ENCODE peak calls at places on chromosomes 5 and 9, in six cellular contexts. N, P, A, W, L and B are unnamed samples.
A peak's percentile ranks its signal among the peaks of the same experiment; 100 is the strongest.

GRCh38 chr5:92126182-92126581 is 743.1 kb upstream of the ARRDC3 start:
- DNase-seq in L (no peak), N (no peak), P (no peak), W (no peak), A (no peak), B (no peak)

GRCh38 chr9:130239741-130240241 is 25.8 kb upstream of the HMCN2 start:
- DNase-seq in N (peak; percentile 81), W (no peak), A (no peak), P (no peak), L (peak; percentile 31), B (no peak)

GRCh38 chr9:105127863-105128220 is 116.6 kb upstream of the SLC44A1 start:
- DNase-seq in A (peak; percentile 29), N (peak; percentile 85), W (no peak), P (peak; percentile 47), L (peak; percentile 63), B (no peak)

GRCh38 chr5:2011481-2012411 is 129.0 kb upstream of the IRX4 start:
- DNase-seq in W (no peak), L (peak; percentile 22), A (no peak), P (no peak), N (no peak), B (no peak)

GRCh38 chr5:141883184-141883947 is 5.2 kb upstream of the PCDH1 start:
- DNase-seq in W (no peak), N (no peak), P (no peak), A (no peak), L (peak; percentile 48), B (peak; percentile 53)

GRCh38 chr9:87684627-87685204 is 41.2 kb upstream of the CTSL start:
- DNase-seq in N (no peak), A (no peak), P (no peak), L (peak; percentile 66), W (no peak), B (peak; percentile 80)

GRCh38 chr5:79935992-79936643 is 54.9 kb downstream of the MTX3 start:
- DNase-seq in L (peak; percentile 74), P (no peak), N (no peak), W (peak; percentile 0), A (no peak), B (no peak)

GRCh38 chr9:91315191-91315590 is 46.5 kb downstream of the AUH start:
- DNase-seq in P (no peak), A (no peak), L (peak; percentile 27), W (no peak), N (no peak), B (no peak)

GRCh38 chr9:137194909-137195308 is 5.6 kb downstream of the TPRN start:
- DNase-seq in P (no peak), W (peak; percentile 82), N (no peak), A (no peak), L (peak; percentile 33), B (no peak)

GRCh38 chr9:5799314-5799713 is 33.6 kb downstream of the ERMP1 start:
- DNase-seq in L (peak; percentile 57), A (no peak), N (peak; percentile 15), P (no peak), W (peak; percentile 22), B (peak; percentile 7)

GRCh38 chr9:8053501-8053900 is 253.9 kb upstream of the DMAC1 start:
- DNase-seq in A (no peak), P (no peak), W (no peak), N (no peak), L (no peak), B (no peak)

GRCh38 chr5:55338810-55339243 is 31.0 kb downstream of the MTREX start:
- DNase-seq in N (no peak), L (no peak), W (no peak), P (no peak), A (no peak), B (no peak)

GRCh38 chr5:76641514-76642120 is 18.4 kb upstream of the F2RL2 start:
- DNase-seq in A (peak; percentile 43), L (peak; percentile 81), W (peak; percentile 20), N (peak; percentile 24), P (peak; percentile 12), B (peak; percentile 63)

GRCh38 chr9:137056739-137057407 is 3.0 kb upstream of the ENTPD2 start:
- DNase-seq in P (no peak), A (no peak), W (peak; percentile 57), L (no peak), N (no peak), B (no peak)

GRCh38 chr9:96618209-96619108 is 1.2 kb downstream of the CDC14B start:
- DNase-seq in W (peak; percentile 74), N (peak; percentile 50), L (peak; percentile 71), P (peak; percentile 0), A (peak; percentile 43), B (peak; percentile 66)

GRCh38 chr5:160054831-160055230 is 45.9 kb downstream of the TTC1 start:
- DNase-seq in P (no peak), L (peak; percentile 71), W (no peak), A (no peak), N (peak; percentile 40), B (peak; percentile 30)

GRCh38 chr5:143921525-143922311 is 109.8 kb downstream of the HMHB1 start:
- DNase-seq in A (no peak), W (no peak), P (no peak), L (peak; percentile 89), N (peak; percentile 72), B (peak; percentile 91)

GRCh38 chr5:180818275-180818674 is 15.7 kb upstream of the MGAT1 start:
- DNase-seq in A (no peak), L (no peak), W (no peak), P (no peak), N (no peak), B (no peak)

GRCh38 chr5:1500411-1501091 is 23.2 kb downstream of the LPCAT1 start:
- DNase-seq in N (no peak), P (no peak), L (no peak), W (no peak), A (no peak), B (no peak)

GRCh38 chr5:116521173-116521872 is 53.3 kb downstream of the SEMA6A start:
- DNase-seq in L (peak; percentile 45), W (no peak), P (no peak), N (no peak), A (no peak), B (no peak)

GRCh38 chr9:103399535-103399934 is 404.4 kb downstream of the CYLC2 start:
- DNase-seq in N (no peak), W (no peak), A (no peak), P (no peak), L (no peak), B (no peak)

GRCh38 chr5:113804264-113804663 is 290.8 kb downstream of the YTHDC2 start:
- DNase-seq in N (no peak), L (peak; percentile 65), W (no peak), A (no peak), P (no peak), B (peak; percentile 28)

GRCh38 chr9:34010979-34011378 is 37.7 kb downstream of the UBAP2 start:
- DNase-seq in L (peak; percentile 17), N (no peak), P (no peak), A (no peak), W (peak; percentile 17), B (no peak)

GRCh38 chr5:150301170-150301505 is 1.6 kb downstream of the ARSI start:
- DNase-seq in W (no peak), L (peak; percentile 41), P (no peak), A (no peak), N (no peak), B (no peak)

GRCh38 chr9:107940622-107941021 is 451.1 kb upstream of the KLF4 start:
- DNase-seq in N (no peak), P (no peak), A (no peak), L (no peak), W (no peak), B (no peak)

GRCh38 chr5:126471875-126472537 is 48.8 kb downstream of the GRAMD2B start:
- DNase-seq in W (no peak), L (peak; percentile 75), P (no peak), N (peak; percentile 71), A (no peak), B (peak; percentile 75)

GRCh38 chr5:33761139-33761538 is 130.7 kb downstream of the ADAMTS12 start:
- DNase-seq in L (no peak), A (no peak), P (no peak), N (no peak), W (no peak), B (no peak)

GRCh38 chr9:76634356-76635054 is 129.7 kb upstream of the PCA3 start:
- DNase-seq in W (peak; percentile 37), P (no peak), A (no peak), N (peak; percentile 9), L (peak; percentile 50), B (peak; percentile 26)

GRCh38 chr5:40826778-40827478 is 8.1 kb downstream of the RPL37 start:
- DNase-seq in N (no peak), W (no peak), P (no peak), L (no peak), A (no peak), B (no peak)